ENCODE peak calls at places on chromosomes 6 and 20, in nine cellular contexts. X is ascending aorta, A is body of pancreas, G is thoracic aorta, D is A549, P is hepatocyte, J is HCT116, K is esophagus squamous epithelium, O is fibroblast of lung. C is an unnamed sample. For H3K4me1, the result is how much of the 10 kb centered on the place peaks cover.

GRCh38 chr6:134256862-134257261 is 61.0 kb downstream of the SGK1 start:
- DNase-seq in X (no peak), G (no peak), J (no peak), D (no peak), P (no peak), O (no peak), K (no peak), A (no peak), C (no peak)

GRCh38 chr20:3771552-3772058 is 4.1 kb upstream of the ADISSP start:
- DNase-seq in K (no peak), X (no peak), J (no peak), O (no peak), P (no peak), D (no peak), A (no peak), G (no peak), C (no peak)

GRCh38 chr20:31811796-31812728 is 7.1 kb upstream of the MYLK2 start:
- DNase-seq in K (no peak), G (no peak), D (no peak), J (no peak), P (no peak), X (no peak), O (peak), A (peak), C (no peak)

GRCh38 chr20:2840967-2841531 is 504 bp downstream of the VPS16 start:
- DNase-seq in K (no peak), O (peak), J (no peak), A (peak), G (peak), D (peak), X (no peak), P (peak), C (peak)

GRCh38 chr6:151012321-151013294 is 147.1 kb downstream of the MTHFD1L start:
- DNase-seq in G (no peak), X (no peak), O (peak), D (no peak), K (no peak), J (no peak), P (no peak), A (peak), C (no peak)

GRCh38 chr6:1645466-1646185 is 35.9 kb downstream of the FOXC1 start:
- DNase-seq in X (no peak), O (no peak), K (no peak), G (no peak), A (no peak), D (no peak), J (no peak), P (no peak), C (no peak)

GRCh38 chr6:49939993-49940498 is 23.9 kb downstream of the DEFB114 start:
- DNase-seq in O (no peak), A (no peak), P (peak), J (no peak), G (no peak), X (no peak), K (no peak), D (peak), C (no peak)

GRCh38 chr6:80523531-80523970 is 417.1 kb downstream of the BCKDHB start:
- DNase-seq in O (no peak), A (no peak), P (peak), K (no peak), G (no peak), J (no peak), X (no peak), D (no peak), C (no peak)

GRCh38 chr6:125637207-125637606 is 112.2 kb upstream of the HEY2 start:
- DNase-seq in J (no peak), X (no peak), P (no peak), D (no peak), O (no peak), K (no peak), A (no peak), G (no peak), C (no peak)

GRCh38 chr6:6494677-6495076 is 93.8 kb upstream of the LY86 start:
- DNase-seq in P (peak), K (no peak), J (peak), X (no peak), G (no peak), D (peak), A (no peak), O (no peak), C (peak)

GRCh38 chr20:24572862-24573261 is 103.4 kb downstream of the SYNDIG1 start:
- DNase-seq in J (no peak), K (no peak), P (no peak), G (no peak), A (no peak), X (no peak), O (no peak), D (no peak), C (no peak)

GRCh38 chr20:1033751-1034419 is 31.8 kb upstream of the RSPO4 start:
- DNase-seq in P (no peak), J (no peak), G (no peak), A (no peak), X (no peak), O (no peak), D (no peak), K (no peak), C (peak)

GRCh38 chr20:49505518-49505917 is 23.1 kb upstream of the KCNB1 start:
- DNase-seq in D (no peak), A (peak), J (no peak), O (peak), K (no peak), P (peak), X (no peak), G (no peak), C (peak)

GRCh38 chr6:145063091-145063490 is 672.2 kb downstream of the EPM2A start:
- DNase-seq in G (no peak), D (no peak), P (no peak), X (no peak), O (peak), K (no peak), A (no peak), J (no peak), C (no peak)

GRCh38 chr20:46731770-46732169 is 22.3 kb downstream of the SLC2A10 start:
- DNase-seq in O (no peak), P (no peak), K (no peak), D (no peak), X (no peak), A (no peak), G (no peak), J (no peak), C (no peak)

GRCh38 chr20:64049060-64049886 is at the start of gene SOX18:
- DNase-seq in O (peak), P (peak), K (no peak), G (no peak), D (peak), X (no peak), A (no peak), J (no peak), C (peak)

GRCh38 chr6:7999201-7999600 is 65.0 kb downstream of the BLOC1S5 start:
- DNase-seq in X (no peak), A (no peak), J (no peak), G (no peak), P (no peak), D (no peak), O (no peak), K (no peak), C (no peak)

GRCh38 chr20:26208296-26209091 is 511.8 kb upstream of the ZNF337 start:
- DNase-seq in G (no peak), O (no peak), A (peak), J (no peak), P (peak), K (no peak), D (no peak), X (no peak), C (no peak)

GRCh38 chr6:169837529-169838250 is 86.3 kb downstream of the ERMARD start:
- DNase-seq in A (no peak), O (no peak), D (no peak), J (no peak), X (no peak), G (no peak), P (no peak), K (no peak), C (no peak)

GRCh38 chr6:43142101-43142500 is 29.0 kb upstream of the SRF start:
- DNase-seq in G (no peak), A (no peak), J (no peak), X (no peak), D (no peak), O (no peak), P (no peak), K (no peak), C (no peak)

GRCh38 chr6:150696156-150696555 is 96.5 kb downstream of the PLEKHG1 start:
- DNase-seq in A (no peak), K (no peak), D (no peak), O (no peak), G (no peak), P (no peak), X (no peak), J (no peak), C (no peak)

GRCh38 chr20:17543531-17543961 is 12.4 kb upstream of the BFSP1 start:
- DNase-seq in O (peak), G (no peak), A (no peak), J (no peak), P (peak), D (no peak), X (no peak), K (no peak), C (no peak)

GRCh38 chr6:105164418-105164817 is 15.4 kb downstream of the POPDC3 start:
- DNase-seq in P (no peak), A (no peak), X (no peak), D (peak), O (peak), K (no peak), G (no peak), J (no peak), C (peak)

GRCh38 chr20:31569163-31570020 is 35.7 kb upstream of the ID1 start:
- DNase-seq in X (no peak), J (no peak), G (no peak), D (peak), K (no peak), O (peak), P (peak), A (peak), C (peak)

GRCh38 chr20:43536817-43537440 is 21.9 kb upstream of the SGK2 start:
- DNase-seq in J (no peak), A (no peak), P (no peak), D (no peak), X (no peak), O (no peak), G (no peak), K (no peak), C (no peak)

GRCh38 chr20:1087311-1087710 is 31.1 kb upstream of the PSMF1 start:
- DNase-seq in O (no peak), K (no peak), D (no peak), P (no peak), J (no peak), X (no peak), G (no peak), A (no peak), C (no peak)

GRCh38 chr6:132816665-132817064 is 2.3 kb downstream of the RPS12 start:
- DNase-seq in O (no peak), G (no peak), P (no peak), J (no peak), K (no peak), A (no peak), X (no peak), D (no peak), C (no peak)

GRCh38 chr6:44742828-44743372 is 355.4 kb downstream of the CDC5L start:
- DNase-seq in O (no peak), D (no peak), J (no peak), P (peak), A (no peak), X (no peak), K (no peak), G (no peak), C (no peak)

GRCh38 chr20:20638877-20639276 is 73.6 kb downstream of the RALGAPA2 start:
- DNase-seq in O (no peak), X (no peak), A (no peak), K (no peak), D (no peak), G (no peak), J (no peak), P (no peak), C (no peak)

GRCh38 chr6:88477411-88477810 is 311.3 kb upstream of the CNR1 start:
- DNase-seq in G (no peak), P (no peak), O (no peak), A (no peak), J (no peak), D (peak), X (no peak), K (no peak), C (no peak)

GRCh38 chr6:33440649-33441309 is 13.6 kb upstream of the ZBTB9 start:
- DNase-seq in A (no peak), D (no peak), J (no peak), P (no peak), K (no peak), X (no peak), G (no peak), O (no peak), C (peak)

GRCh38 chr6:155373276-155373675 is 59.0 kb upstream of the TFB1M start:
- DNase-seq in X (no peak), J (no peak), D (no peak), O (no peak), P (no peak), A (no peak), K (no peak), G (no peak), C (no peak)

GRCh38 chr6:28137458-28138020 is 4.1 kb upstream of the ZKSCAN8 start:
- DNase-seq in J (no peak), K (no peak), A (no peak), P (peak), X (no peak), D (no peak), G (no peak), O (no peak), C (no peak)

GRCh38 chr6:134707342-134707982 is 242.4 kb downstream of the ALDH8A1 start:
- DNase-seq in K (no peak), P (peak), O (no peak), A (peak), D (peak), J (no peak), G (no peak), X (no peak), C (no peak)

GRCh38 chr6:11802886-11803595 is 24.4 kb upstream of the ADTRP start:
- DNase-seq in J (no peak), D (no peak), K (no peak), O (no peak), P (no peak), G (no peak), X (no peak), A (no peak), C (no peak)

GRCh38 chr20:1700990-1701389 is 43.4 kb upstream of the SIRPG start:
- DNase-seq in P (no peak), G (no peak), O (peak), J (no peak), D (no peak), K (no peak), X (no peak), A (no peak), C (no peak)

GRCh38 chr20:1474817-1475603 is 8.4 kb upstream of the NSFL1C start:
- DNase-seq in J (no peak), A (no peak), O (no peak), D (peak), K (no peak), G (no peak), X (no peak), P (no peak), C (no peak)

GRCh38 chr20:35271904-35272303 is 6.0 kb downstream of the MMP24OS start:
- DNase-seq in K (no peak), A (no peak), O (no peak), D (no peak), X (no peak), G (no peak), P (no peak), J (no peak), C (no peak)

GRCh38 chr6:108543165-108543940 is 17.4 kb upstream of the FOXO3 start:
- DNase-seq in D (no peak), X (no peak), O (no peak), G (no peak), K (no peak), P (no peak), J (no peak), A (no peak), C (no peak)

GRCh38 chr20:57395111-57395959 is 4.1 kb downstream of the RBM38 start:
- DNase-seq in P (no peak), G (peak), A (peak), X (no peak), D (no peak), O (peak), J (no peak), K (no peak), C (no peak)

GRCh38 chr20:57392130-57392445 is 892 bp downstream of the RBM38 start:
- DNase-seq in K (no peak), P (no peak), G (no peak), D (no peak), O (no peak), X (no peak), A (no peak), J (no peak), C (no peak)

GRCh38 chr20:57392512-57393271 is 1.5 kb downstream of the RBM38 start:
- DNase-seq in O (no peak), G (no peak), K (no peak), A (no peak), P (no peak), D (no peak), X (peak), J (no peak), C (no peak)

GRCh38 chr20:57394087-57395082 is 3.2 kb downstream of the RBM38 start:
- DNase-seq in P (no peak), K (no peak), X (no peak), O (no peak), J (no peak), G (no peak), A (no peak), D (no peak), C (no peak)

GRCh38 chr20:57393321-57394086 is 2.3 kb downstream of the RBM38 start:
- DNase-seq in A (peak), J (no peak), K (no peak), P (no peak), O (no peak), D (no peak), X (no peak), G (no peak), C (no peak)
- H3K4me3 ChIP-seq in A (no peak), J (no peak), K (peak), P (no peak), O (no peak), D (no peak), X (peak), G (peak), C (no peak)

GRCh38 chr6:127877231-127877630 is 23.6 kb downstream of the THEMIS start:
- DNase-seq in K (no peak), D (no peak), A (no peak), G (no peak), P (no peak), X (no peak), O (no peak), J (no peak), C (no peak)
- H3K4me1 ChIP-seq in K (under half), D (under half), A (under half), G (under half), P (under half), X (under half), O (under half), J (under half), C (under half)

GRCh38 chr6:70103798-70104197 is 199.1 kb downstream of the COL9A1 start:
- DNase-seq in J (peak), K (no peak), D (peak), P (no peak), X (no peak), A (no peak), O (no peak), G (no peak), C (no peak)
- TF ChIP-seq CTCF in J (peak), K (peak), D (peak), P (peak), X (no peak), A (peak), O (peak), G (no peak), C (peak)

DNA sequence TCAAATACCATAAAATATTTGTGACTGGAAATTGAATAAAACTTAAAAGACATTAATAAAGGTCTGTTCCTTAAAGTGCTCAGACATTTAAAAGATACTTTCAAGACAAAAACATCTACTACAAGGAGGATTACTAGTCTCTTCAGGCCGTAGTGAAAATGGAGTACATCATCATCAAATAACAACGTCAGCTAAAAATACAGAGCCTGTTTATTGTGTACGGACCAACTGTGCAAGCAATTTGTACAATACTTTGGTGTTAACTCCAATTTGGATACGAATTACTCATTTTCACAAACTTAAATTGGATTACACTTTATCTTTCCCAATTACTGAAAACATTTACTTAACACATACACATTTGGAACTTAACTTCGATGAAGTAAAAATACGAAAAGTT is 852 bp downstream of the CYP39A1 start:
- DNase-seq in K (no peak), X (no peak), D (no peak), J (no peak), O (no peak), G (no peak), P (no peak), A (no peak), C (no peak)
- H3K4me3 ChIP-seq in K (peak), X (peak), D (peak), J (peak), O (no peak), G (peak), P (peak), A (peak), C (no peak)